ENCODE peak calls at places on chromosomes 6 and 20, in ten cellular contexts. N is GM10248, J is AG09309, H is Calu3, C is AG09319, U is lung, V is WTC11, O is BJ, R is IMR-90, Z is glutamatergic neuron. K is an unnamed sample.
A peak's percentile ranks its signal among the peaks of the same experiment; 100 is the strongest.

GRCh38 chr6:82863771-82864170 is 201.9 kb downstream of the UBE3D start:
- DNase-seq in N (no peak), J (no peak), H (no peak), C (no peak), U (no peak), V (no peak), O (no peak), R (no peak), Z (no peak), K (no peak)

GRCh38 chr6:33933101-33933500 is 129.3 kb upstream of the MLN start:
- DNase-seq in N (no peak), J (no peak), H (no peak), C (no peak), U (no peak), V (no peak), O (no peak), R (no peak), Z (no peak), K (no peak)

GRCh38 chr6:6645266-6645917 is 56.9 kb downstream of the LY86 start:
- DNase-seq in N (no peak), J (no peak), H (no peak), C (no peak), U (no peak), V (no peak), O (no peak), R (no peak), Z (no peak), K (no peak)

GRCh38 chr6:144683216-144684070 is 398.3 kb downstream of the UTRN start:
- DNase-seq in N (no peak), J (no peak), H (no peak), C (no peak), U (no peak), V (no peak), O (no peak), R (no peak), Z (no peak), K (no peak)

GRCh38 chr20:50015993-50016770 is 33.4 kb downstream of the SNAI1 start:
- DNase-seq in N (no peak), J (no peak), H (no peak), C (no peak), U (no peak), V (no peak), O (no peak), R (no peak), Z (peak; percentile 59), K (no peak)

GRCh38 chr6:116258520-116258919 is 4.6 kb upstream of the TSPYL4 start:
- DNase-seq in N (no peak), J (no peak), H (no peak), C (no peak), U (no peak), V (no peak), O (no peak), R (no peak), Z (no peak), K (no peak)

GRCh38 chr6:157929076-157929475 is 52.6 kb upstream of the SYNJ2 start:
- DNase-seq in N (no peak), J (no peak), H (no peak), C (no peak), U (no peak), V (no peak), O (no peak), R (no peak), Z (no peak), K (no peak)

GRCh38 chr20:33653218-33653899 is 8.8 kb upstream of the C20orf144 start:
- DNase-seq in N (peak; percentile 79), J (no peak), H (peak; percentile 84), C (no peak), U (no peak), V (peak; percentile 82), O (peak; percentile 17), R (peak; percentile 66), Z (peak; percentile 84), K (peak; percentile 75)

GRCh38 chr6:114167583-114168576 is 174.9 kb downstream of the HS3ST5 start:
- DNase-seq in N (no peak), J (no peak), H (no peak), C (no peak), U (no peak), V (no peak), O (no peak), R (no peak), Z (no peak), K (no peak)

GRCh38 chr6:114159727-114160126 is 183.1 kb downstream of the HS3ST5 start:
- DNase-seq in N (no peak), J (no peak), H (no peak), C (no peak), U (no peak), V (no peak), O (no peak), R (no peak), Z (no peak), K (no peak)

GRCh38 chr6:114158838-114159694 is 183.8 kb downstream of the HS3ST5 start:
- DNase-seq in N (no peak), J (no peak), H (no peak), C (no peak), U (no peak), V (no peak), O (no peak), R (no peak), Z (no peak), K (no peak)

GRCh38 chr6:114162691-114163090 is 180.1 kb downstream of the HS3ST5 start:
- DNase-seq in N (no peak), J (no peak), H (no peak), C (no peak), U (no peak), V (no peak), O (no peak), R (no peak), Z (no peak), K (no peak)

GRCh38 chr6:114164206-114164605 is 178.6 kb downstream of the HS3ST5 start:
- DNase-seq in N (no peak), J (no peak), H (no peak), C (no peak), U (no peak), V (no peak), O (no peak), R (no peak), Z (no peak), K (no peak)
- TF ChIP-seq CTCF in N (no peak), J (no peak), H (no peak), C (no peak), U (no peak), V (no peak), O (no peak), R (no peak), Z (no peak), K (no peak)

DNA sequence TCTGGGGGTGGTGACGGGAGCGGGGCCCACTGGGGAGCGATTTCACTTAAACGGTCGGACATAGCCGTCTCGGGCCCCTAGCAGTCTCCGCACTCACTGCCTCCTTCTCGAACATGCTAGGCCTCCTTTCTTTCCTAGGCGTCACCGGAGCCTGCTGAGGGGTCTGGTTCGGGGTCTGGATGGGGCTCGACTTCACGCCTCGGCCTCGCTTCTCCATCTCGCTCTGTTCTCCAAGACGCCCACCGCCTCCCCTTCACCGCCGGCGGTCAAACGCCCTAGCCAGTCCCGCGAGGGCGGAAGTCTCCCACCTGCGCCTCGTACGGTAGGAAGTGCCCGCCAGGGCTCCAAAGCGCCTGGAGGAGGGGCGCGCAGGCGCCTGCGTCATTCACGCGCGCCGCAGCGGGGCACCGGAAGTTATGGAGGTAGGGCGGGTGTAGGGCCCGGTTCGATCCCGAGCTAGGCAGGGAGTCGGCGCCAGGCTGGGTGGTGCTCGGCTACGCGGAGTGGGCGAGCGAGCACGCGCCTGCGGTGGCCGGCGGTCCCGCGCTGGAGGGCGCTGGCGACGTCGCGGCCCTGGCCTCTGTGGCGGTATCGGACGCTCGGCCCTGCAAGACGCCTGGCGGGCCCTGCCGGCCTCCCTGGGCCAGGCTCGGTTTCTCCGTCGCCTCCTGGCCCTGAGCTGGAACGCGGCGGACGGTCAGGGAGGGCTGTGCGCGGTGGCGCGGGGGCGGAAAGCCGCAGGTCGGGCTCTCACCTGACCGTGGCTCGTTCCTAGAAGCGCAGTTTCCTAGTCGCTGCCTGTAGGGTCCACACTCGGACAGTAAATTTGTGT is at the start of the genes DYNLT2 and ERMARD:
- DNase-seq in N (peak; percentile 95), J (peak; percentile 60), H (peak; percentile 96), C (peak; percentile 80), U (peak; percentile 93), V (peak; percentile 95), O (peak; percentile 68), R (peak; percentile 94), Z (peak; percentile 97), K (peak; percentile 95)
- TF ChIP-seq CTCF in N (no peak), J (no peak), H (no peak), C (no peak), U (no peak), V (no peak), O (peak; percentile 28), R (peak; percentile 23), Z (no peak), K (no peak)

DNA sequence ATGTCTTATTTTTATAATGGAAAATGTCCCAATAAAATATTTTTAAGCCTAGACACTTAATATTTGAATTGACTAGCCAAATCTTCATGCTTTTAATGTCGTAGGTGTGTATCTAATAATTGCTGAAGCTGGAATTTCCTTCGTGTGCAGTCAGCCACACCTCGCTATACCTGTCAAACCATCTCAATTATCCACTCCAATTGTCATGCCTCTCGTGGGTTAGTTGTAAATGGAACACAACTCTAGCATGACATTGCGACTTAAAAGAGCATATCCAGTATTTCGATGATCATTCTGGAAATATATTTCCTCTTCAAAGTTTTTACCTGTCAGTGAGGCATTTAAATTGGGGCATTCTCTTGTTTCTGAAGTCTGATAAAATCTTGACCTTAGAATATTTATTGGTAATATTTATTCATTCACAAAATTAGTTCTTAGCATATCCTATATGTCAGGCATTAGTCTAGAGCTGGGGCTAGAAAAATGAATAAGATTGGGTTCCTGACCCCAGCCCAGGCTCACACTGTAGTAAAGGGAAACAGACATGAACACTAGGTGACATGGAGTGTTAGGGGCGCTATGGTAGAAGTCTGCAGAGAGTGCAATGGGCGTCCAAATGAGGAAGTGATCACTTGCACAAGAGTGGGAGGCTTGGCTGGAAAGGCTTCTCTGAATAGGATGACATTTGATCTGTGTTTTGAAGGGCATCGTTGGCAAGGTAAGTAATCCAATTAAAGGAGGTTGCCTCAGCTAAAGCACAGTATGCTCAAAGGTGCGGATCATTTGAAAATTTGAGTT is 11.0 kb upstream of the CFAP206 start:
- DNase-seq in N (peak; percentile 32), J (no peak), H (no peak), C (no peak), U (no peak), V (no peak), O (no peak), R (no peak), Z (no peak), K (no peak)
- TF ChIP-seq CTCF in N (no peak), J (no peak), H (no peak), C (no peak), U (no peak), V (no peak), O (no peak), R (no peak), Z (no peak), K (no peak)

DNA sequence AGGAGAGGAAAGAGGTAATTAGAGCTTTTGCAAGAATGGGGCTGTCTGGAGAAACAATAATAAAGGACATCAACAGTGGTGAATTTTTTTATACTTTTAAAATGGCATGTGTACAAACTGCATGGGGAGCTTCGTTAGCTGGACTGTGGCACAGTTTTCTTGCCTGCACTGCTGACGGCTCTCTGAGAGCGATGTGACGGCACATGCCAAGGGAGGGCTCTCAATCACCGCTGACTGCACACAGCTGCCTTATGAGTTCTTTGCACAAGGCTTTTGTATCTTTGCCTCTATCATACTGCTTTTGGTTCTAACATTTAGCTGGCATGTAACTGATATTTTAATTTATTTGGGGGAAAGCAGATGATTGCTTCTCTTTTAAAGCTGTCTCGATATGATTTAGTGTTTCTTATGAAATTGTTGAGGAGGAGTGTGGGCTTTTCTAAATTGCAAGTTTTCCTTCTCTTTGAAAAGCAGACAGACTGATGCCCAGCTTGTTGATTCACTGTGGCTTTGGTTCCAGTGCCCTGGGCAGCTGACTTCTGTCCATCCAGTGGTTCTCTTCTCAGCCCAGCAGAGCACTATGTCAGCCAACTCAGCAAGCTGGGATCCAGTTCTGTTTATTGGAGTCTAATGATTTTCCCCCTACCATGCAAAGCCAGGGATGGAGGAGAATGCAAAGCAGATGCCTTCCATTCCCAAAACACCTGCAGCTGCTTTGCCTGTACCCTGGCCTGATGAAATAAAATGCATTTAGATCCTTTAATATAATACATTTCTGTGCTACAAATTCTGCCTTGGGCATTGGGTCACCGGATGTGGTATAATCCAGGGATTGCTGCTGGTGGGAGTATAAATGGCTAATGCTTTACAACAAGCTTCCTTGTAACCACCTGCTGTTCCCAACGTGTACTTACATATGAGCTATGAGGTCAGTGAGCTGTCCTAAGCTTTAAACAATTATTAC is 323.9 kb downstream of the ZFAND3 start:
- DNase-seq in N (no peak), J (no peak), H (no peak), C (no peak), U (no peak), V (no peak), O (peak; percentile 1), R (no peak), Z (no peak), K (no peak)
- TF ChIP-seq CTCF in N (no peak), J (no peak), H (no peak), C (no peak), U (no peak), V (no peak), O (no peak), R (no peak), Z (no peak), K (no peak)

K was measured in fibroblast of pulmonary artery.